ENCODE peak calls at places on chromosome X, in four cellular contexts. R is A549, A is HCT116, Q is IMR-90. K is an unnamed sample.

GRCh38 chrX:19760345-19760744 is 127.1 kb downstream of the SH3KBP1 start:
- DNase-seq in R (no peak), A (no peak), Q (no peak), K (no peak)

GRCh38 chrX:9878141-9878875 is 88.8 kb upstream of the CLDN34 start:
- DNase-seq in R (no peak), A (no peak), Q (peak; percentile 65), K (no peak)

GRCh38 chrX:105821471-105822081 is 763 bp upstream of the NRK start:
- DNase-seq in R (no peak), A (no peak), Q (peak; percentile 45), K (no peak)

GRCh38 chrX:132490086-132490419 is 1.2 kb upstream of the MBNL3 start:
- DNase-seq in R (no peak), A (no peak), Q (no peak), K (no peak)

GRCh38 chrX:149760965-149761364 is 12.9 kb upstream of the HSFX1 start:
- DNase-seq in R (no peak), A (no peak), Q (no peak), K (no peak)

GRCh38 chrX:103825881-103826280 is 6.2 kb downstream of the RAB9B start:
- DNase-seq in R (no peak), A (no peak), Q (no peak), K (no peak)

GRCh38 chrX:55357236-55357635 is 92.5 kb upstream of the PAGE3 start:
- DNase-seq in R (no peak), A (no peak), Q (no peak), K (no peak)

GRCh38 chrX:40152706-40153334 is 55.1 kb upstream of the BCOR start:
- DNase-seq in R (peak; percentile 46), A (no peak), Q (no peak), K (peak; percentile 38)

GRCh38 chrX:118971552-118971951 is 2.9 kb upstream of the LONRF3 start:
- DNase-seq in R (no peak), A (no peak), Q (no peak), K (no peak)

GRCh38 chrX:32087663-32088062 is 1015.8 kb upstream of the FTHL17 start:
- DNase-seq in R (no peak), A (no peak), Q (no peak), K (no peak)

GRCh38 chrX:72461766-72462165 is 110.9 kb downstream of the HDAC8 start:
- DNase-seq in R (no peak), A (no peak), Q (no peak), K (no peak)

GRCh38 chrX:15493118-15494082 is at the start of gene PIR:
- DNase-seq in R (peak; percentile 82), A (peak; percentile 68), Q (peak; percentile 80), K (peak; percentile 46)

DNA sequence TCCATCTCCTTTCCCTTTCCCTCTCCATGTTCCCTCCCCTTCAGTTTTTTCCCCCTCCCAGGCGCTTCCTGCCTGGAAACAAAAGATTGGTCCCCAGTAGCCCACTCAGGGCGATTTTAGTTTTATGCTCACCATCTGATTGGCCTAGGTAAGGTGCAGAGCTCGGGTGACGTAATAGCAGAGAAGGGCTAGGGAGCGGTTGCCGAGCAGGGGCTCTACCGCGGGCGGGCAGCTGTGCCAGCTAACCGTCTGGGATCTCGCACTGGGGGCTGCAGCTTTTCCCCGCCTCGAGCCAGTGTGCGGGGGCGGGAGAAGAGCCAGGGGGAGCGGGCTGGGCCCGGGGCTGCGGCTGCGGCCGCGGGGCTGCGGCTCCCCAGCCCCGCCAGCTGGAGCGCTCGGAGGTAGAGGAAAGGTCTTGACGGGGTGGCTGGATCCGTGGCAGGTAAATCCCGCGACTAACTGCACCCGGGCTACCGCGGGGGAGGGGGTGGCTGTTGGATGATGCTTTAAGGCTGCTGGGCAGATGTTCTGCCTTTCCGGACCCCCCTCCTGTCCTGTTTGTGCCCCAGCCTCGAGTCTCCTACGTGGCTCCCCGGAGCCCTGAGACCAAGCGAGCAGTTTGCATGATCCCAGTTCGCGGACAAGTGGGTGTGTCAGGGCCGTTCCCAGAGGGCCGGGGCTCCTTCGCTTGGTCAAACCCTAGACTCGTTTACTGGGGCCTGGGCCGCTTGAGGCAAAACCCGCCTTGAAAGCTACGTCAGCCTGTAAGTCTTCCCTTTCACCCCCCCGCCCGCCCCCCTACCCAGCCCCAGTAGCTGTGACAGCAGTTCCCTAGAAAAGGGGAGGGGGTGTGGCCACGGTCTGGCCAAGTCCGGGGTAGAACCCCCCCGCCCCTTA is at the start of gene PAK3:
- DNase-seq in R (no peak), A (no peak), Q (peak; percentile 64), K (no peak)
- TF ChIP-seq POLR2A in R (no peak), A (no peak), Q (no peak), K (no peak)

DNA sequence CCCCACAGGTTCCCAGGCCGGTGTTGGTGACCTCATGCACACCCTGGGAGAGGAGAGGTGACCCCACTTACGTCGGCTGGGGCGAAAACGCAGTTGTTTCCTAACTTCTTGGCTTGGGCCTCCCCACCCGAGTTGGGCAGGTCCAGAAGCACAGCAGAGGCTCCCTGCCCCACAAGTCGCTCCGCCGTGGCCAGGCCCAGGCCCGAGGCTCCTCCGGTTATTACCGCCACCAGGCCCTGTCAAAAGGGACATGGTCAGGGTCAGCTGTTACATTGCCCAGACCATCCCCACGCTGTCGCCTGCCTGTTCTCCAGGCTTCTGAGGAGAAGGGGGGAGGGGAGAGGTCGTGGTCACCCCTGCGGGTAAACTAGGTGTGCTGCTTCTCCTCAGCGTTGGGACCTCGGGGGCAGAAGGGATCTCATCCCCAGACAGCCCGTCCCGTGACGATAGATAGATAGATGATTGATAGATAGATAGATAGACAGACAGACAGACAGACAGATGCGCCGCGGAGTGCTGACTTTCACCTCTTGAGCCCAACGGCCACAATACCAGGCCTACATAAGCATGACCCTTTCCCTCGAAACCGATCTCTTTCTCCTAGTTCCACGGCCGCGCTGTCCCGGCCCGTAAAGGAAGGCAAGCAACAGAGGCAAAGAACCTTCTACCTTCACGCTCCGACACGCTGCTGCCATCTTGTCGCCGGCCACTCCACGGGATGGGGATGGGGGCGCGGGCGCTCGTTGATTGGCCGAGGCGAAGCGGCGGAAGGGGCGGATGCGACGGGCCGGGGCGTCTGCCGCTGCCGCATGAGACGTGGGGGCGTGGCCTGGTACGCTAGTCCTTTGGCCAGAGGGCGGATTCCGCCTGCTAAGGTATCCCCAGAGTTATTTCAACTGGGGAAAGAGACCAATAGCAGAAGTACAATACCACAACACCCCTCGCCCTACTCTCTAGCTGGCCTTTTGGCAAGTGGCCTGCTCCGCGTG is at the start of gene HSD17B10:
- DNase-seq in R (peak; percentile 84), A (peak; percentile 48), Q (peak; percentile 64), K (peak; percentile 30)
- TF ChIP-seq POLR2A in R (peak; percentile 81), A (peak; percentile 8), Q (peak; percentile 33), K (peak; percentile 75)

GRCh38 chrX:1416327-1416784 is 24.4 kb upstream of the SLC25A6 start:
- DNase-seq in R (no peak), A (no peak), Q (no peak), K (no peak)
- TF ChIP-seq POLR2A in R (no peak), A (no peak), Q (no peak), K (no peak)

GRCh38 chrX:319579-320125 is 1.1 kb upstream of the GTPBP6 start:
- DNase-seq in R (no peak), A (no peak), Q (no peak), K (no peak)

GRCh38 chrX:318068-318738 is 393 bp downstream of the GTPBP6 start:
- DNase-seq in R (peak; percentile 96), A (peak; percentile 97), Q (peak; percentile 97), K (peak; percentile 78)

GRCh38 chrX:320126-320783 is 1.7 kb upstream of the GTPBP6 start:
- DNase-seq in R (no peak), A (no peak), Q (peak; percentile 10), K (no peak)

GRCh38 chrX:317424-318067 is 1.1 kb downstream of the GTPBP6 start:
- DNase-seq in R (peak; percentile 84), A (no peak), Q (no peak), K (no peak)

DNA sequence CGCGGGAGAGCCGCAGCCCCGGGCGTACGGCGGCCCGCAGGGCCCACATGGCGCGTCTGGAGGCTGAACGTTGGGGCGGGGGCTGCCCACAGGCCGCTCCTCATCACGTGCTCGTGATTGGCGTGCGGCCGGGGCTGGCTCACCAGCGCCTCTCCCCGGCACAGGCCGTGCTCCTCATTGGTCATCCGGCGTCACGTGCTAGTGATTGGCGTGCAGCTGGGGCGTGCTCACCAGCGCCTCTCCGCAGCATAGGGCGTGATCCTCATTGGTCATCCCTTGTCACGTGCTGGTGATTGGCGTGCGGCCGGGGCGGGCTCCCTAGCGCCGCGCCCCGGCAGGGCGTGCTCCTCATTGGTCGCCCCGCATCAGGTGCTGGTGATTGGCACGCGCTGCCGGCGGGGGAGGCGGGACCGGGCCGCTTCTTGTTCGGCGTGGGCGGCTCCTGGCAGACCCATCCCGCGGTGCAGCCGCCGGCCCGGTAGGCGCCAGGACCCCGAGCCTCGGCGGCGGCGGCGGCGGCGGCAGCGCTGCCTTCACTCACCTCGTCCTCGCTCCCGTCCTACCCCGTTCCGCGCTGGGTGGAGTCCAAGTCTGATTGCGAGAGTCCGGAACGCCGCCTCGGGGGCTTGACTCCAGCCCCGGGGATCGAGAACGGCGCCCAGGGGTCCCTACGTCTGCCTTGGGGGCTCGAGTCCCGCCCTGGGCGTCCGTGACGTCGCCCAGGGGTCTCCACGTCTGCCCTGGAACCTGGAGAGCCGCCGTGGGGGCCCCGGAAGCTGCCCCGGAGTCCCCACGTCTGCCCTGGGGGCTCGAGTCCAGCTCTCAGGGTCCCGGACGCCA is at the start of gene GTPBP6:
- DNase-seq in R (peak; percentile 98), A (peak; percentile 95), Q (peak; percentile 100), K (peak; percentile 88)
- TF ChIP-seq POLR2A in R (no peak), A (peak; percentile 8), Q (peak; percentile 79), K (peak; percentile 69)

K was measured in H54.